ENCODE peak calls at places on chromosome 2, in six cellular contexts. One of them, this sample, is unnamed.

GRCh38 chr2:151638188-151638933 is 95.9 kb downstream of the NEB start:
- DNase-seq in Right ventricle myocardium superior: no peak
- DNase-seq in aorta: no peak
- DNase-seq in RWPE2: no peak
- DNase-seq in effector memory CD8-positive, alpha-beta T cell: peak; percentile 8
- DNase-seq in psoas muscle: no peak
- DNase-seq in this sample: no peak

GRCh38 chr2:219624565-219624964 is 2.9 kb upstream of the SLC4A3 start:
- DNase-seq in Right ventricle myocardium superior: no peak
- DNase-seq in aorta: no peak
- DNase-seq in RWPE2: no peak
- DNase-seq in effector memory CD8-positive, alpha-beta T cell: no peak
- DNase-seq in psoas muscle: no peak
- DNase-seq in this sample: no peak

GRCh38 chr2:16613475-16613874 is 52.2 kb downstream of the CYRIA start:
- DNase-seq in Right ventricle myocardium superior: no peak
- DNase-seq in aorta: no peak
- DNase-seq in RWPE2: no peak
- DNase-seq in effector memory CD8-positive, alpha-beta T cell: no peak
- DNase-seq in psoas muscle: no peak
- DNase-seq in this sample: no peak

GRCh38 chr2:217851191-217852020 is 151.4 kb downstream of the TNS1 start:
- DNase-seq in Right ventricle myocardium superior: peak; percentile 60
- DNase-seq in aorta: peak; percentile 71
- DNase-seq in RWPE2: no peak
- DNase-seq in effector memory CD8-positive, alpha-beta T cell: no peak
- DNase-seq in psoas muscle: peak; percentile 73
- DNase-seq in this sample: no peak

GRCh38 chr2:133422946-133423345 is 145.3 kb downstream of the NCKAP5 start:
- DNase-seq in Right ventricle myocardium superior: no peak
- DNase-seq in aorta: no peak
- DNase-seq in RWPE2: no peak
- DNase-seq in effector memory CD8-positive, alpha-beta T cell: no peak
- DNase-seq in psoas muscle: no peak
- DNase-seq in this sample: no peak

GRCh38 chr2:72895759-72896281 is 8.6 kb downstream of the SPR start:
- DNase-seq in Right ventricle myocardium superior: peak; percentile 60
- DNase-seq in aorta: no peak
- DNase-seq in RWPE2: no peak
- DNase-seq in effector memory CD8-positive, alpha-beta T cell: no peak
- DNase-seq in psoas muscle: no peak
- DNase-seq in this sample: no peak

GRCh38 chr2:144493027-144493809 is 26.7 kb downstream of the ZEB2 start:
- DNase-seq in Right ventricle myocardium superior: no peak
- DNase-seq in aorta: no peak
- DNase-seq in RWPE2: no peak
- DNase-seq in effector memory CD8-positive, alpha-beta T cell: no peak
- DNase-seq in psoas muscle: no peak
- DNase-seq in this sample: no peak

GRCh38 chr2:8767324-8767723 is 70.1 kb downstream of the KIDINS220 start:
- DNase-seq in Right ventricle myocardium superior: no peak
- DNase-seq in aorta: no peak
- DNase-seq in RWPE2: no peak
- DNase-seq in effector memory CD8-positive, alpha-beta T cell: no peak
- DNase-seq in psoas muscle: no peak
- DNase-seq in this sample: no peak

GRCh38 chr2:41943176-41943575 is 104.6 kb upstream of the PKDCC start:
- DNase-seq in Right ventricle myocardium superior: no peak
- DNase-seq in aorta: no peak
- DNase-seq in RWPE2: no peak
- DNase-seq in effector memory CD8-positive, alpha-beta T cell: no peak
- DNase-seq in psoas muscle: no peak
- DNase-seq in this sample: no peak

GRCh38 chr2:14292964-14293363 is 339.6 kb upstream of the LRATD1 start:
- DNase-seq in Right ventricle myocardium superior: no peak
- DNase-seq in aorta: no peak
- DNase-seq in RWPE2: no peak
- DNase-seq in effector memory CD8-positive, alpha-beta T cell: no peak
- DNase-seq in psoas muscle: no peak
- DNase-seq in this sample: no peak

GRCh38 chr2:8678731-8679566 is 2.9 kb upstream of the ID2 start:
- DNase-seq in Right ventricle myocardium superior: peak; percentile 97
- DNase-seq in aorta: peak; percentile 98
- DNase-seq in RWPE2: no peak
- DNase-seq in effector memory CD8-positive, alpha-beta T cell: peak; percentile 85
- DNase-seq in psoas muscle: peak; percentile 96
- DNase-seq in this sample: peak; percentile 77

GRCh38 chr2:56034258-56034657 is 110.7 kb upstream of the EFEMP1 start:
- DNase-seq in Right ventricle myocardium superior: no peak
- DNase-seq in aorta: no peak
- DNase-seq in RWPE2: no peak
- DNase-seq in effector memory CD8-positive, alpha-beta T cell: no peak
- DNase-seq in psoas muscle: no peak
- DNase-seq in this sample: no peak

GRCh38 chr2:232347369-232347768 is 31.2 kb upstream of the ALPP start:
- DNase-seq in Right ventricle myocardium superior: no peak
- DNase-seq in aorta: no peak
- DNase-seq in RWPE2: no peak
- DNase-seq in effector memory CD8-positive, alpha-beta T cell: no peak
- DNase-seq in psoas muscle: no peak
- DNase-seq in this sample: no peak

GRCh38 chr2:232949016-232949415 is 64.0 kb downstream of the NGEF start:
- DNase-seq in Right ventricle myocardium superior: no peak
- DNase-seq in aorta: no peak
- DNase-seq in RWPE2: no peak
- DNase-seq in effector memory CD8-positive, alpha-beta T cell: no peak
- DNase-seq in psoas muscle: no peak
- DNase-seq in this sample: no peak

GRCh38 chr2:223989206-223989859 is 32.1 kb downstream of the MRPL44 start:
- DNase-seq in Right ventricle myocardium superior: no peak
- DNase-seq in aorta: no peak
- DNase-seq in RWPE2: no peak
- DNase-seq in effector memory CD8-positive, alpha-beta T cell: no peak
- DNase-seq in psoas muscle: no peak
- DNase-seq in this sample: no peak

GRCh38 chr2:30421551-30422436 is 25.3 kb upstream of the LCLAT1 start:
- DNase-seq in Right ventricle myocardium superior: no peak
- DNase-seq in aorta: no peak
- DNase-seq in RWPE2: no peak
- DNase-seq in effector memory CD8-positive, alpha-beta T cell: no peak
- DNase-seq in psoas muscle: no peak
- DNase-seq in this sample: peak; percentile 12